ENCODE peak calls at places on chromosomes 2 and 18, in four cellular contexts. One of them, this sample, is unnamed.

GRCh38 chr2:61950571-61951315 is 45.3 kb downstream of the COMMD1 start:
- DNase-seq in HS-27A: no peak
- DNase-seq in GM12865: no peak
- DNase-seq in DND-41: no peak
- DNase-seq in this sample: no peak

GRCh38 chr2:38274286-38275276 is 102.5 kb downstream of the ATL2 start:
- DNase-seq in HS-27A: peak; percentile 36
- DNase-seq in GM12865: peak; percentile 87
- DNase-seq in DND-41: peak; percentile 37
- DNase-seq in this sample: peak; percentile 86

GRCh38 chr2:237464757-237465391 is 22.2 kb upstream of the MLPH start:
- DNase-seq in HS-27A: no peak
- DNase-seq in GM12865: no peak
- DNase-seq in DND-41: no peak
- DNase-seq in this sample: no peak

GRCh38 chr2:196399736-196400691 is 228.6 kb upstream of the STK17B start:
- DNase-seq in HS-27A: peak; percentile 57
- DNase-seq in GM12865: no peak
- DNase-seq in DND-41: peak; percentile 16
- DNase-seq in this sample: peak; percentile 94

GRCh38 chr2:33785201-33786106 is 186.4 kb upstream of the FAM98A start:
- DNase-seq in HS-27A: no peak
- DNase-seq in GM12865: peak; percentile 55
- DNase-seq in DND-41: no peak
- DNase-seq in this sample: no peak

GRCh38 chr2:1081411-1082225 is 131.0 kb downstream of the SNTG2 start:
- DNase-seq in HS-27A: no peak
- DNase-seq in GM12865: no peak
- DNase-seq in DND-41: no peak
- DNase-seq in this sample: peak; percentile 30

GRCh38 chr2:47675196-47675825 is 107.6 kb upstream of the MSH6 start:
- DNase-seq in HS-27A: no peak
- DNase-seq in GM12865: no peak
- DNase-seq in DND-41: no peak
- DNase-seq in this sample: no peak

GRCh38 chr2:176650101-176650500 is 380.9 kb downstream of the MTX2 start:
- DNase-seq in HS-27A: no peak
- DNase-seq in GM12865: no peak
- DNase-seq in DND-41: no peak
- DNase-seq in this sample: no peak

GRCh38 chr2:32712870-32713269 is 85.0 kb downstream of the TTC27 start:
- DNase-seq in HS-27A: no peak
- DNase-seq in GM12865: no peak
- DNase-seq in DND-41: no peak
- DNase-seq in this sample: no peak

GRCh38 chr2:164710252-164710633 is 89.0 kb upstream of the GRB14 start:
- DNase-seq in HS-27A: peak; percentile 23
- DNase-seq in GM12865: no peak
- DNase-seq in DND-41: no peak
- DNase-seq in this sample: peak; percentile 70

GRCh38 chr2:200471324-200471848 is 38.5 kb downstream of the KCTD18 start:
- DNase-seq in HS-27A: no peak
- DNase-seq in GM12865: peak; percentile 92
- DNase-seq in DND-41: no peak
- DNase-seq in this sample: no peak

GRCh38 chr18:49225160-49225559 is 235.3 kb downstream of the DYM start:
- DNase-seq in HS-27A: no peak
- DNase-seq in GM12865: no peak
- DNase-seq in DND-41: no peak
- DNase-seq in this sample: no peak

GRCh38 chr2:88307817-88308216 is 137.7 kb downstream of the THNSL2 start:
- DNase-seq in HS-27A: no peak
- DNase-seq in GM12865: peak; percentile 36
- DNase-seq in DND-41: peak; percentile 14
- DNase-seq in this sample: peak; percentile 3

GRCh38 chr2:205047273-205047839 is 502.1 kb downstream of the PARD3B start:
- DNase-seq in HS-27A: no peak
- DNase-seq in GM12865: no peak
- DNase-seq in DND-41: no peak
- DNase-seq in this sample: no peak

GRCh38 chr2:112480540-112481049 is 1.4 kb upstream of the TTL start:
- DNase-seq in HS-27A: no peak
- DNase-seq in GM12865: peak; percentile 34
- DNase-seq in DND-41: no peak
- DNase-seq in this sample: no peak

GRCh38 chr2:241678784-241679540 is 7.7 kb downstream of the DTYMK start:
- DNase-seq in HS-27A: no peak
- DNase-seq in GM12865: no peak
- DNase-seq in DND-41: no peak
- DNase-seq in this sample: no peak

GRCh38 chr2:8441986-8442385 is 239.9 kb upstream of the ID2 start:
- DNase-seq in HS-27A: no peak
- DNase-seq in GM12865: peak; percentile 50
- DNase-seq in DND-41: no peak
- DNase-seq in this sample: no peak

GRCh38 chr2:212409560-212409959 is 129.0 kb downstream of the ERBB4 start:
- DNase-seq in HS-27A: no peak
- DNase-seq in GM12865: no peak
- DNase-seq in DND-41: no peak
- DNase-seq in this sample: no peak

GRCh38 chr2:225104971-225105370 is 62.7 kb upstream of the DOCK10 start:
- DNase-seq in HS-27A: no peak
- DNase-seq in GM12865: no peak
- DNase-seq in DND-41: no peak
- DNase-seq in this sample: no peak

GRCh38 chr2:238915596-238915995 is 67.7 kb downstream of the TWIST2 start:
- DNase-seq in HS-27A: no peak
- DNase-seq in GM12865: no peak
- DNase-seq in DND-41: no peak
- DNase-seq in this sample: no peak

GRCh38 chr18:13831864-13832508 is 8.0 kb downstream of the MC5R start:
- DNase-seq in HS-27A: no peak
- DNase-seq in GM12865: peak; percentile 26
- DNase-seq in DND-41: no peak
- DNase-seq in this sample: no peak

GRCh38 chr2:9234680-9235387 is 28.2 kb downstream of the ASAP2 start:
- DNase-seq in HS-27A: peak; percentile 90
- DNase-seq in GM12865: no peak
- DNase-seq in DND-41: no peak
- DNase-seq in this sample: peak; percentile 86

GRCh38 chr2:227472265-227473018 is 486 bp downstream of the AGFG1 start:
- DNase-seq in HS-27A: no peak
- DNase-seq in GM12865: peak; percentile 58
- DNase-seq in DND-41: peak; percentile 65
- DNase-seq in this sample: no peak

GRCh38 chr2:216064014-216064630 is 17.5 kb downstream of the PECR start:
- DNase-seq in HS-27A: no peak
- DNase-seq in GM12865: no peak
- DNase-seq in DND-41: no peak
- DNase-seq in this sample: peak; percentile 17

GRCh38 chr2:19860022-19860421 is 41.8 kb downstream of the TTC32 start:
- DNase-seq in HS-27A: no peak
- DNase-seq in GM12865: no peak
- DNase-seq in DND-41: no peak
- DNase-seq in this sample: no peak

GRCh38 chr18:75198046-75198445 is 10.9 kb downstream of the PTGR3 start:
- DNase-seq in HS-27A: no peak
- DNase-seq in GM12865: no peak
- DNase-seq in DND-41: no peak
- DNase-seq in this sample: peak; percentile 76

GRCh38 chr2:69013123-69013836 is at the start of gene ANTXR1:
- DNase-seq in HS-27A: peak; percentile 51
- DNase-seq in GM12865: no peak
- DNase-seq in DND-41: peak; percentile 80
- DNase-seq in this sample: peak; percentile 85

GRCh38 chr18:50654658-50655550 is 95.0 kb downstream of the MAPK4 start:
- DNase-seq in HS-27A: no peak
- DNase-seq in GM12865: no peak
- DNase-seq in DND-41: no peak
- DNase-seq in this sample: no peak

GRCh38 chr18:35296079-35296478 is 6.0 kb upstream of the ZSCAN30 start:
- DNase-seq in HS-27A: no peak
- DNase-seq in GM12865: no peak
- DNase-seq in DND-41: no peak
- DNase-seq in this sample: no peak

GRCh38 chr18:9838144-9838877 is 47.5 kb upstream of the TXNDC2 start:
- DNase-seq in HS-27A: no peak
- DNase-seq in GM12865: no peak
- DNase-seq in DND-41: no peak
- DNase-seq in this sample: no peak

GRCh38 chr2:119198267-119198840 is 25.3 kb upstream of the STEAP3 start:
- DNase-seq in HS-27A: peak; percentile 87
- DNase-seq in GM12865: no peak
- DNase-seq in DND-41: no peak
- DNase-seq in this sample: peak; percentile 28

GRCh38 chr2:63613391-63613901 is 24.7 kb downstream of the MDH1 start:
- DNase-seq in HS-27A: no peak
- DNase-seq in GM12865: no peak
- DNase-seq in DND-41: no peak
- DNase-seq in this sample: no peak